ENCODE peak calls at places on chromosomes 4 and X, in six cellular contexts. B is Panc1, K is suprapubic skin, M is transverse colon, V is SK-N-MC, A is stomach. C is an unnamed sample.

GRCh38 chrX:41240504-41240903 is 93.5 kb upstream of the DDX3X start:
- DNase-seq in B (no peak), K (no peak), M (no peak), V (no peak), A (no peak), C (no peak)

GRCh38 chr4:2925931-2926860 is 37.0 kb downstream of the NOP14 start:
- DNase-seq in B (no peak), K (peak; percentile 73), M (no peak), V (no peak), A (peak; percentile 15), C (peak; percentile 49)

GRCh38 chr4:2286904-2287593 is 25.1 kb upstream of the MXD4 start:
- DNase-seq in B (no peak), K (peak; percentile 72), M (no peak), V (no peak), A (no peak), C (no peak)

GRCh38 chr4:79042079-79042674 is 102.9 kb upstream of the PAQR3 start:
- DNase-seq in B (no peak), K (no peak), M (no peak), V (peak; percentile 39), A (no peak), C (no peak)

GRCh38 chrX:30791296-30792278 is 97.5 kb downstream of the TAB3 start:
- DNase-seq in B (no peak), K (no peak), M (no peak), V (no peak), A (peak; percentile 10), C (no peak)

GRCh38 chrX:96002401-96002800 is 682.2 kb upstream of the DIAPH2 start:
- DNase-seq in B (no peak), K (no peak), M (no peak), V (no peak), A (no peak), C (no peak)

GRCh38 chr4:56704074-56704473 is 23.0 kb upstream of the HOPX start:
- DNase-seq in B (no peak), K (no peak), M (no peak), V (no peak), A (no peak), C (no peak)

GRCh38 chr4:131258361-131258760 is 1890.7 kb upstream of the PCDH10 start:
- DNase-seq in B (no peak), K (no peak), M (no peak), V (no peak), A (no peak), C (no peak)

GRCh38 chr4:75180790-75181776 is 248.2 kb downstream of the PARM1 start:
- DNase-seq in B (no peak), K (no peak), M (peak; percentile 62), V (no peak), A (no peak), C (no peak)

GRCh38 chr4:25448379-25449109 is 71.5 kb downstream of the ANAPC4 start:
- DNase-seq in B (no peak), K (no peak), M (no peak), V (peak; percentile 67), A (no peak), C (no peak)

GRCh38 chr4:3375688-3376087 is 66.1 kb upstream of the HGFAC start:
- DNase-seq in B (no peak), K (no peak), M (no peak), V (no peak), A (no peak), C (no peak)

GRCh38 chr4:154004450-154004849 is 215.6 kb upstream of the SFRP2 start:
- DNase-seq in B (no peak), K (no peak), M (no peak), V (no peak), A (no peak), C (peak; percentile 49)

GRCh38 chr4:61619528-61619927 is 419.4 kb downstream of the ADGRL3 start:
- DNase-seq in B (no peak), K (no peak), M (no peak), V (no peak), A (no peak), C (no peak)

GRCh38 chrX:3550160-3550765 is 163.2 kb downstream of the PRKX start:
- DNase-seq in B (no peak), K (no peak), M (peak; percentile 9), V (peak; percentile 93), A (no peak), C (no peak)

GRCh38 chrX:141468940-141469339 is 115.6 kb downstream of the SPANXA1 start:
- DNase-seq in B (no peak), K (no peak), M (no peak), V (no peak), A (no peak), C (no peak)

GRCh38 chr4:108940086-108941033 is 177.5 kb upstream of the ETNPPL start:
- DNase-seq in B (no peak), K (no peak), M (no peak), V (peak; percentile 75), A (no peak), C (no peak)

GRCh38 chr4:152328595-152328994 is 207.3 kb downstream of the FBXW7 start:
- DNase-seq in B (no peak), K (no peak), M (no peak), V (peak; percentile 86), A (no peak), C (no peak)

GRCh38 chrX:15515931-15516330 is 15.3 kb downstream of the BMX start:
- DNase-seq in B (no peak), K (no peak), M (no peak), V (no peak), A (no peak), C (no peak)

GRCh38 chr4:41658106-41658505 is 90.4 kb downstream of the PHOX2B start:
- DNase-seq in B (no peak), K (no peak), M (no peak), V (no peak), A (no peak), C (no peak)

GRCh38 chr4:156194896-156195295 is 241.2 kb upstream of the CTSO start:
- DNase-seq in B (peak; percentile 24), K (no peak), M (no peak), V (no peak), A (no peak), C (no peak)

GRCh38 chr4:119020158-119020557 is 115.5 kb upstream of the MYOZ2 start:
- DNase-seq in B (no peak), K (no peak), M (no peak), V (no peak), A (no peak), C (no peak)

GRCh38 chr4:78379991-78380739 is 171.4 kb upstream of the ANXA3 start:
- DNase-seq in B (no peak), K (no peak), M (peak; percentile 14), V (no peak), A (no peak), C (no peak)

GRCh38 chrX:66013195-66013816 is 26.6 kb downstream of the VSIG4 start:
- DNase-seq in B (no peak), K (no peak), M (no peak), V (no peak), A (no peak), C (no peak)

GRCh38 chr4:39134674-39135073 is 47.7 kb upstream of the WDR19 start:
- DNase-seq in B (no peak), K (no peak), M (no peak), V (no peak), A (no peak), C (no peak)

GRCh38 chr4:150119492-150119891 is 41.2 kb downstream of the DCLK2 start:
- DNase-seq in B (no peak), K (no peak), M (no peak), V (no peak), A (no peak), C (no peak)

GRCh38 chr4:54090804-54091623 is 8.9 kb upstream of the GSX2 start:
- DNase-seq in B (no peak), K (no peak), M (peak; percentile 50), V (no peak), A (peak; percentile 51), C (peak; percentile 53)

DNA sequence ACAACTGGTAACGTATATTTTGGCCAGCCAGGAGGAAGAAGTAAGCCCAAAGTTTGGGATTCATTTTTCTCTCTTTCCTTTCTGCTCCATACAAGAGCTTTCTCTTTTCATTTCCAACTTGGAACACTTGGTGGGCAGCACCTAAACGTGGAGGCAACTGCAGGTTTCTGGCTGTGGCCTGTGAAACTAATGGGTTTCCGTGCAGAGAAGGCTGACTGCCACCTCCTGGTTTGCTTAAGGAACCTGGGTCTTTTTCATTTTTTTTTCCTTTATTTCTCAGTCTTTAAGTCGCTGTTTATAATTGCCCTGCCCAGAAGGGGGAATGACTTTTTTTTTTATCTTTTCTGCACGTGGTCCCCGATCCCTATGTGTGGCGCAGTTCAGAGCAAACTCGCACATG is 15.4 kb downstream of the ZNF718 start:
- DNase-seq in B (no peak), K (no peak), M (no peak), V (no peak), A (no peak), C (no peak)
- H3K9me3 ChIP-seq in B (peaks cover 83% of the 10 kb centered on the region), K (peaks cover 39% of the 10 kb centered on the region), M (peaks cover 74% of the 10 kb centered on the region), V (peaks cover 32% of the 10 kb centered on the region), A (peaks cover 100% of the 10 kb centered on the region), C (peaks cover 96% of the 10 kb centered on the region)

DNA sequence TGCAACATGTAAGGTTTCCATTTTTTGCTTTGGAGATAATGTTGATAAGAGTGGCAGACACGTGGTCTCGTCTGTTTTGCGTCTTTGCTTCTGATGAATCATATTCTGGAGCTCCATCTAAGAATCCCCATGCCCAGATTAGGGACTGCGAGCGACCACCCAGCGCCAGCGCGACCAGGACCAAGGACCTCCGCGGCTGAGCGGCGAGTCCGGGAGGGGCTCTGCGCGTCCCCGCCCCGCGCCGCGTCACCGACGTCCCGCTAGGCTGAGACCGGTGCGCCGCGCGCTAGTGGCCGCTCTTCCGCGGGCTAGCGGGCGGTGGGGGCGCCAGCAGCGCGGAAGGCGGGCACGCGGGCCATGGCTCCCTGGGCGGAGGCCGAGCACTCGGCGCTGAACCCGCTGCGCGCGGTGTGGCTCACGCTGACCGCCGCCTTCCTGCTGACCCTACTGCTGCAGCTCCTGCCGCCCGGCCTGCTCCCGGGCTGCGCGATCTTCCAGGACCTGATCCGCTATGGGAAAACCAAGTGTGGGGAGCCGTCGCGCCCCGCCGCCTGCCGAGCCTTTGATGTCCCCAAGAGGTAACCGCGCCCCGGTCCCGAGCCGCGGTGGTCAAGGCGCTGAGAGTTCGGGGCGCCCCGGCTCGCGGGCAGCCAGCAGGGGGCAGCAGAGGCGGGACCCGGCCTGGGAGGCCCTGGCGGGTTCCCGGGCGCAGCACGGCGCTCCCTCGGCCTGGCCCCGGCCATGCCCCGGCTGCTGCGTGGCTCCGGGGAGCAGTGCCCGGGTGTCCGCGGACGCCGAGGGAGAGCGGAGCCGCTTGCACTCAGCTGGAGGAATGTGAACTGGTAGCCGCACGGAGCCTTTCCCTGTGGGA is at the start of gene SRD5A3:
- DNase-seq in B (peak; percentile 5), K (peak; percentile 88), M (peak; percentile 90), V (no peak), A (peak; percentile 88), C (peak; percentile 84)
- TF ChIP-seq POLR2AphosphoS5 in B (peak; percentile 58), K (no peak), M (no peak), V (peak; percentile 75), A (peak; percentile 14), C (peak; percentile 52)

DNA sequence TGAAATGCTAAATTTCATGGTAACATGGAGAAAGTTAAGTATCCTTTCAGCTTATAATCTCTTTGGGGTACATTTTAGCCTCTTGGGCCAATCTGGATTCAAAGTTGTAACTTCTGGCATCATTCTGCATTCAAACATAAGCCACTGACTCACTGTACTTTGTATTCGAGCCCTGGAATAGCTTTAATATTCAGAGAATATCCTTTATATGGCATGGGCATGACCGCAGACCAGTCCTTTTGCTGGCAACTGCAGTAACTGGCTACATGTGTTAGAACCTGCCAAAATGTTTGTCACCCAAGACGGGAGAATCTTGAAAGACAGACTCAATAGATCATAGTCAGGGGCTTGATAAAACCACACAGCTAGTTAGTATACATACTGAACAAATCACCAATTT is 3.3 kb downstream of the GASK1B start:
- DNase-seq in B (no peak), K (no peak), M (no peak), V (no peak), A (no peak), C (no peak)
- H3K27ac ChIP-seq in B (no peak overlapping the region), K (peak overlapping the region; percentile 78), M (peak overlapping the region; percentile 81), V (peak overlapping the region; percentile 61), A (peak overlapping the region; percentile 78), C (peak overlapping the region; percentile 94)

GRCh38 chr4:174689618-174690017 is 139.4 kb downstream of the GLRA3 start:
- DNase-seq in B (no peak), K (no peak), M (no peak), V (no peak), A (no peak), C (no peak)
- H3K9me3 ChIP-seq in B (no peaks in the 10 kb centered on the region), K (peaks cover 3% of the 10 kb centered on the region), M (peaks cover 7% of the 10 kb centered on the region), V (peaks cover 10% of the 10 kb centered on the region), A (peaks cover 21% of the 10 kb centered on the region), C (peaks cover 23% of the 10 kb centered on the region)